ENCODE peak calls at places on chromosomes 7 and 10, in nine cellular contexts. P is COR-L47; D is lung; O is activated CD8-positive, alpha-beta memory T cell treated with anti-CD3 and anti-CD28 coated beads for 24 hours; I is naive thymus-derived CD4-positive, alpha-beta T cell; U is ureter; X is spleen; A is mucosa of descending colon; V is nephron progenitor cell. E is an unnamed sample.

GRCh38 chr10:132232981-132233380 is 46.2 kb downstream of the DPYSL4 start:
- DNase-seq in P (no peak), D (no peak), O (no peak), I (no peak), U (no peak), X (no peak), A (no peak), V (no peak), E (no peak)

GRCh38 chr7:154638286-154638685 is 364.6 kb downstream of the PAXIP1 start:
- DNase-seq in P (no peak), D (no peak), O (no peak), I (no peak), U (no peak), X (no peak), A (no peak), V (no peak), E (no peak)

GRCh38 chr7:139730746-139731612 is 46.8 kb downstream of the HIPK2 start:
- DNase-seq in P (peak), D (no peak), O (no peak), I (peak), U (no peak), X (no peak), A (no peak), V (no peak), E (no peak)

GRCh38 chr7:31175672-31176071 is 123.6 kb downstream of the ADCYAP1R1 start:
- DNase-seq in P (no peak), D (no peak), O (no peak), I (no peak), U (no peak), X (no peak), A (no peak), V (no peak), E (peak)

GRCh38 chr7:4682621-4683042 is 537 bp downstream of the FOXK1 start:
- DNase-seq in P (peak), D (peak), O (peak), I (peak), U (peak), X (peak), A (peak), V (peak), E (peak)

GRCh38 chr7:95772771-95773581 is 622 bp downstream of the DYNC1I1 start:
- DNase-seq in P (peak), D (no peak), O (no peak), I (no peak), U (peak), X (no peak), A (peak), V (no peak), E (no peak)

GRCh38 chr10:3635697-3636096 is 149.3 kb downstream of the KLF6 start:
- DNase-seq in P (peak), D (no peak), O (no peak), I (no peak), U (peak), X (no peak), A (no peak), V (no peak), E (no peak)

GRCh38 chr10:114256822-114257221 is 17.8 kb downstream of the VWA2 start:
- DNase-seq in P (no peak), D (no peak), O (no peak), I (no peak), U (no peak), X (no peak), A (no peak), V (no peak), E (no peak)

GRCh38 chr10:86295791-86296190 is 70.8 kb downstream of the GRID1 start:
- DNase-seq in P (no peak), D (no peak), O (peak), I (no peak), U (peak), X (peak), A (no peak), V (no peak), E (no peak)

E was measured in RKO.